ENCODE peak calls at places on chromosomes 3 and 15, in nine cellular contexts. F is HCT116, E is uterus, S is ovary, R is spleen, U is colonic mucosa, G is IMR-90, H is fibroblast of lung, Y is H1. Q is an unnamed sample.

GRCh38 chr3:109888026-109888425 is 550.7 kb upstream of the DPPA4 start:
- DNase-seq in F (no peak), E (no peak), S (no peak), R (no peak), U (no peak), G (no peak), H (no peak), Y (no peak), Q (no peak)

GRCh38 chr3:30915782-30916181 is 21.3 kb upstream of the GADL1 start:
- DNase-seq in F (no peak), E (no peak), S (no peak), R (no peak), U (no peak), G (no peak), H (no peak), Y (no peak), Q (no peak)

GRCh38 chr3:169146866-169147245 is 516.7 kb downstream of the MECOM start:
- DNase-seq in F (no peak), E (no peak), S (no peak), R (no peak), U (peak), G (peak), H (peak), Y (no peak), Q (no peak)

GRCh38 chr15:33138000-33138399 is 56.5 kb downstream of the FMN1 start:
- DNase-seq in F (no peak), E (no peak), S (no peak), R (no peak), U (no peak), G (peak), H (peak), Y (no peak), Q (no peak)

GRCh38 chr15:59565299-59565698 is 46.3 kb upstream of the GCNT3 start:
- DNase-seq in F (no peak), E (no peak), S (no peak), R (no peak), U (no peak), G (no peak), H (no peak), Y (no peak), Q (no peak)

GRCh38 chr15:38528279-38528678 is 36.3 kb downstream of the RASGRP1 start:
- DNase-seq in F (no peak), E (no peak), S (no peak), R (no peak), U (no peak), G (peak), H (no peak), Y (no peak), Q (no peak)

GRCh38 chr15:71752604-71753289 is 57.6 kb upstream of the NR2E3 start:
- DNase-seq in F (peak), E (no peak), S (no peak), R (no peak), U (peak), G (peak), H (peak), Y (no peak), Q (peak)

GRCh38 chr15:80367094-80367493 is 37.1 kb upstream of the ARNT2 start:
- DNase-seq in F (peak), E (no peak), S (no peak), R (no peak), U (no peak), G (peak), H (peak), Y (peak), Q (no peak)

GRCh38 chr3:129593595-129594339 is 12.7 kb downstream of the PLXND1 start:
- DNase-seq in F (no peak), E (no peak), S (no peak), R (peak), U (no peak), G (no peak), H (peak), Y (peak), Q (no peak)

GRCh38 chr3:13082677-13083076 is 9.4 kb upstream of the IQSEC1 start:
- DNase-seq in F (no peak), E (no peak), S (no peak), R (no peak), U (no peak), G (no peak), H (no peak), Y (no peak), Q (no peak)

GRCh38 chr3:189629803-189630455 is 1.3 kb upstream of the TP63 start:
- DNase-seq in F (no peak), E (no peak), S (no peak), R (no peak), U (no peak), G (no peak), H (peak), Y (no peak), Q (no peak)

GRCh38 chr15:59549339-59549807 is 62.2 kb upstream of the GCNT3 start:
- DNase-seq in F (no peak), E (no peak), S (no peak), R (no peak), U (no peak), G (no peak), H (no peak), Y (no peak), Q (no peak)

GRCh38 chr15:85555875-85556617 is 175.6 kb downstream of the AKAP13 start:
- DNase-seq in F (no peak), E (no peak), S (no peak), R (no peak), U (no peak), G (no peak), H (no peak), Y (no peak), Q (no peak)
- H3K4me3 ChIP-seq in F (no peak), E (no peak), S (no peak), R (peak), U (no peak), G (no peak), H (no peak), Y (no peak), Q (no peak)

GRCh38 chr3:14222900-14223594 is 44.4 kb downstream of the LSM3 start:
- DNase-seq in F (no peak), E (no peak), S (no peak), R (no peak), U (peak), G (no peak), H (peak), Y (no peak), Q (no peak)
- TF ChIP-seq CTCF in F (no peak), E (no peak), S (no peak), R (no peak), U (no peak), G (no peak), H (no peak), Y (no peak), Q (no peak)

GRCh38 chr3:43043071-43043766 is 62.7 kb downstream of the POMGNT2 start:
- DNase-seq in F (no peak), E (no peak), S (no peak), R (no peak), U (peak), G (no peak), H (no peak), Y (no peak), Q (no peak)
- H3K27ac ChIP-seq in F (no peak), E (no peak), S (no peak), R (no peak), U (no peak), G (no peak), H (no peak), Y (no peak), Q (no peak)

GRCh38 chr15:40942865-40943264 is 10.4 kb upstream of the CHAC1 start:
- DNase-seq in F (no peak), E (no peak), S (no peak), R (no peak), U (no peak), G (no peak), H (no peak), Y (no peak), Q (no peak)

GRCh38 chr15:40942337-40942854 is 10.9 kb upstream of the CHAC1 start:
- DNase-seq in F (no peak), E (no peak), S (no peak), R (no peak), U (no peak), G (no peak), H (no peak), Y (peak), Q (no peak)

GRCh38 chr15:40941528-40942336 is 11.5 kb upstream of the CHAC1 start:
- DNase-seq in F (no peak), E (peak), S (peak), R (peak), U (peak), G (peak), H (peak), Y (peak), Q (peak)

GRCh38 chr15:40939909-40940801 is 11.0 kb downstream of the DLL4 start:
- DNase-seq in F (no peak), E (peak), S (no peak), R (peak), U (no peak), G (no peak), H (no peak), Y (no peak), Q (no peak)

GRCh38 chr15:40941078-40941527 is 12.0 kb downstream of the DLL4 start:
- DNase-seq in F (no peak), E (no peak), S (no peak), R (no peak), U (no peak), G (no peak), H (no peak), Y (peak), Q (no peak)
- H3K4me3 ChIP-seq in F (peak), E (peak), S (peak), R (peak), U (peak), G (peak), H (no peak), Y (peak), Q (peak)

GRCh38 chr3:99627062-99627826 is 11.2 kb upstream of the COL8A1 start:
- DNase-seq in F (no peak), E (no peak), S (no peak), R (no peak), U (no peak), G (peak), H (no peak), Y (no peak), Q (no peak)
- TF ChIP-seq CTCF in F (no peak), E (no peak), S (no peak), R (no peak), U (no peak), G (peak), H (peak), Y (no peak), Q (peak)

GRCh38 chr3:24364359-24364758 is 130.3 kb downstream of the THRB start:
- DNase-seq in F (no peak), E (no peak), S (no peak), R (no peak), U (no peak), G (no peak), H (no peak), Y (no peak), Q (no peak)

GRCh38 chr3:24361661-24362060 is 133.0 kb downstream of the THRB start:
- DNase-seq in F (no peak), E (no peak), S (no peak), R (no peak), U (no peak), G (no peak), H (peak), Y (no peak), Q (no peak)

GRCh38 chr3:24360946-24361345 is 133.7 kb downstream of the THRB start:
- DNase-seq in F (no peak), E (no peak), S (no peak), R (no peak), U (no peak), G (no peak), H (no peak), Y (no peak), Q (no peak)

GRCh38 chr3:24365168-24365567 is 129.5 kb downstream of the THRB start:
- DNase-seq in F (peak), E (peak), S (no peak), R (no peak), U (peak), G (peak), H (peak), Y (no peak), Q (no peak)

GRCh38 chr3:24363242-24363641 is 131.4 kb downstream of the THRB start:
- DNase-seq in F (no peak), E (no peak), S (no peak), R (no peak), U (no peak), G (no peak), H (peak), Y (no peak), Q (no peak)
- H3K27ac ChIP-seq in F (no peak), E (peak), S (no peak), R (no peak), U (no peak), G (no peak), H (no peak), Y (no peak), Q (no peak)

GRCh38 chr3:71926690-71927089 is 141.7 kb upstream of the PROK2 start:
- DNase-seq in F (no peak), E (no peak), S (no peak), R (no peak), U (no peak), G (no peak), H (no peak), Y (peak), Q (no peak)

GRCh38 chr3:71928215-71928614 is 143.3 kb upstream of the PROK2 start:
- DNase-seq in F (no peak), E (no peak), S (no peak), R (no peak), U (no peak), G (no peak), H (no peak), Y (no peak), Q (no peak)

GRCh38 chr3:71924721-71925120 is 139.8 kb upstream of the PROK2 start:
- DNase-seq in F (no peak), E (no peak), S (no peak), R (no peak), U (no peak), G (no peak), H (no peak), Y (no peak), Q (no peak)

GRCh38 chr3:71927505-71928066 is 142.6 kb upstream of the PROK2 start:
- DNase-seq in F (no peak), E (no peak), S (no peak), R (no peak), U (no peak), G (no peak), H (no peak), Y (no peak), Q (no peak)

GRCh38 chr3:71926242-71926560 is 141.3 kb upstream of the PROK2 start:
- DNase-seq in F (peak), E (peak), S (no peak), R (no peak), U (peak), G (peak), H (peak), Y (peak), Q (no peak)
- H3K4me3 ChIP-seq in F (no peak), E (no peak), S (no peak), R (no peak), U (no peak), G (no peak), H (no peak), Y (no peak), Q (no peak)

DNA sequence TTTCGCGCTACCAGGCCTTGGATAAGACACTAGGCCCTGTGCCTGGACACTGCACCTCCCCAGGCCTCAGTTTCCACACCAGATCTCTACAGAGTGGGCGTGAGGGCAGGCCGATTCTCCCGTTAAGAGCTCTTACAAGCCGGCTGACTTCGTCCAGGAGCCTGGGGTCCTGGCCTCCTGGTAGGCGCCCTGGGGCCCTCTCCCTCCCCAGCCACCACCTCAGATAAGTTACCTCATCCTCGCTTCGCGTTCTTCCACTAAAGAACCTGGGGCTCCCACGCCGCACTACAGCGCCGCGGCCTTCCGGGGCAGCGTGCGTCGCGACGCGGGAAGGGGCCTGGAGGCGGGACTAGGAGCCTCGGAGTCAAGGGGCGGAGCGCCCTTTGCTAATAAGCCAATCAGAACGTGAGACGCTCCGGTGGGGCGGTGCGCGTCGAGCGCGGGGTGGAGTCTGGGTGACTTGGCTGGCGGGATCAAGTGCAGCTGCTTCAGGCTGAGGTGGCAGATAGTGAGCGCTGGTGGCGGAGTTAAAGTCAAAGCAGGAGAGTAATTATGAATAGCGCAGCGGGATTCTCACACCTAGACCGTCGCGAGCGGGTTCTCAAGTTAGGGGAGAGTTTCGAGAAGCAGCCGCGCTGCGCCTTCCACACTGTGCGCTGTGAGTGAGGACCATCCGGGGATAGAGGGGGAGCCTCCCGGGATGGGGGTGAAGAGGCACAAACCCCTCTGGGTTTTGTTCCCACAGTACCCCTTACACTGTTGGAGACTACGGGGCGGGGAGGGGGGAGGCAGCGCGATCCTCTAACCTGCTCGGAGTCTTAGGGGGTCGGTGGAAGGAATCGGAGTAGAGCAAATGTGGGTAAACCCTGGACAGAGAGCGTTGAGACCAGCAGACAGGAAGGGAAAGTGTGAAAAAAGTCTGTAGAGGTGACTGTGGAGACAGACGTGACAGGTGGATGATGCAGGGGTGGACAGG is at the start of the genes EAF2 and IQCB1:
- DNase-seq in F (peak), E (peak), S (peak), R (peak), U (peak), G (peak), H (peak), Y (peak), Q (peak)
- TF ChIP-seq CTCF in F (no peak), E (no peak), S (no peak), R (peak), U (no peak), G (peak), H (no peak), Y (no peak), Q (no peak)

Q was measured in AG04450.